ENCODE peak calls at places on chromosome 2, in seven cellular contexts. L is CD8-positive, alpha-beta memory T cell; N is GM04504; J is GM12891; O is lung microvascular endothelial cell; S is psoas muscle; C is germinal center. P is an unnamed sample.
A peak's percentile ranks its signal among the peaks of the same experiment; 100 is the strongest.

GRCh38 chr2:54060000-54060399 is 55.4 kb upstream of the ACYP2 start:
- DNase-seq in S (no peak), C (no peak), L (no peak), O (no peak), J (no peak), N (no peak), P (no peak)

GRCh38 chr2:237364655-237365054 is 49.3 kb downstream of the COL6A3 start:
- DNase-seq in N (no peak), L (no peak), C (no peak), J (no peak), O (no peak), S (no peak), P (no peak)

GRCh38 chr2:57177176-57177575 is 869.4 kb upstream of the VRK2 start:
- DNase-seq in J (no peak), S (no peak), L (no peak), C (no peak), O (no peak), N (peak; percentile 25), P (no peak)

GRCh38 chr2:72124391-72124790 is 23.3 kb downstream of the CYP26B1 start:
- DNase-seq in J (no peak), S (no peak), L (no peak), O (no peak), N (no peak), C (no peak), P (no peak)

GRCh38 chr2:119155633-119156032 is 2.9 kb downstream of the C1QL2 start:
- DNase-seq in N (no peak), O (no peak), J (no peak), C (no peak), S (no peak), L (no peak), P (no peak)

GRCh38 chr2:70939001-70939846 is 3.5 kb downstream of the ATP6V1B1 start:
- DNase-seq in N (no peak), S (no peak), J (no peak), C (no peak), O (no peak), L (peak; percentile 26), P (peak; percentile 50)

GRCh38 chr2:205025580-205026240 is 480.4 kb downstream of the PARD3B start:
- DNase-seq in S (no peak), L (no peak), J (no peak), O (peak; percentile 46), C (no peak), N (no peak), P (no peak)

GRCh38 chr2:121550669-121551068 is 20.0 kb downstream of the RNU4ATAC start:
- DNase-seq in O (no peak), L (no peak), S (no peak), N (no peak), J (no peak), C (no peak), P (no peak)

GRCh38 chr2:38409904-38410167 is 32.8 kb upstream of the ATL2 start:
- DNase-seq in O (no peak), N (no peak), S (no peak), C (no peak), J (no peak), L (no peak), P (no peak)

GRCh38 chr2:213249502-213249901 is 34.8 kb upstream of the SPAG16 start:
- DNase-seq in S (no peak), C (no peak), O (no peak), N (no peak), J (no peak), L (no peak), P (no peak)

GRCh38 chr2:240991378-240992263 is 6.8 kb upstream of the SNED1 start:
- DNase-seq in C (no peak), S (peak; percentile 95), J (no peak), L (peak; percentile 35), O (peak; percentile 99), N (peak; percentile 84), P (peak; percentile 96)

GRCh38 chr2:29317077-29317517 is 201.9 kb downstream of the CLIP4 start:
- DNase-seq in L (no peak), N (no peak), S (no peak), C (no peak), J (peak; percentile 10), O (peak; percentile 83), P (no peak)

GRCh38 chr2:60899230-60899891 is 18.0 kb downstream of the REL start:
- DNase-seq in J (no peak), N (no peak), S (no peak), O (no peak), L (no peak), C (peak; percentile 45), P (no peak)

GRCh38 chr2:19670303-19670702 is 231.5 kb downstream of the TTC32 start:
- DNase-seq in L (no peak), O (no peak), N (no peak), S (no peak), J (no peak), C (no peak), P (no peak)

GRCh38 chr2:96527052-96527964 is 9.2 kb upstream of the ARID5A start:
- DNase-seq in O (peak; percentile 38), C (peak; percentile 44), J (peak; percentile 74), N (no peak), L (peak; percentile 70), S (no peak), P (peak; percentile 82)

GRCh38 chr2:202486351-202486750 is 110.2 kb downstream of the BMPR2 start:
- DNase-seq in O (no peak), L (no peak), S (no peak), C (no peak), J (no peak), N (no peak), P (no peak)

GRCh38 chr2:98736464-98736889 is 5.5 kb upstream of the MGAT4A start:
- DNase-seq in J (no peak), C (no peak), N (no peak), O (peak; percentile 46), L (no peak), S (no peak), P (no peak)

GRCh38 chr2:65602851-65603250 is 170.5 kb upstream of the SPRED2 start:
- DNase-seq in L (no peak), J (no peak), O (no peak), C (no peak), S (no peak), N (no peak), P (no peak)

GRCh38 chr2:207480521-207481034 is 49.2 kb upstream of the CREB1 start:
- DNase-seq in N (no peak), J (no peak), C (no peak), S (no peak), O (no peak), L (no peak), P (no peak)

GRCh38 chr2:188293601-188294482 is 2.2 kb downstream of the GULP1 start:
- DNase-seq in L (no peak), O (peak; percentile 83), J (no peak), S (peak; percentile 55), N (peak; percentile 47), C (no peak), P (peak; percentile 83)

GRCh38 chr2:14749869-14750268 is 117.4 kb downstream of the LRATD1 start:
- DNase-seq in C (no peak), J (no peak), L (no peak), N (no peak), O (no peak), S (no peak), P (no peak)

GRCh38 chr2:127511917-127512316 is 14.4 kb downstream of the IWS1 start:
- DNase-seq in C (no peak), O (peak; percentile 51), N (no peak), J (no peak), L (no peak), S (no peak), P (no peak)

GRCh38 chr2:134131681-134132486 is 122.0 kb upstream of the MGAT5 start:
- DNase-seq in O (no peak), S (no peak), C (no peak), J (no peak), L (no peak), N (no peak), P (no peak)

GRCh38 chr2:228675042-228675441 is 493.6 kb upstream of the SPHKAP start:
- DNase-seq in C (no peak), J (no peak), L (no peak), S (no peak), N (no peak), O (no peak), P (no peak)

GRCh38 chr2:191690327-191690726 is 12.4 kb downstream of the NABP1 start:
- DNase-seq in N (no peak), C (no peak), J (no peak), L (no peak), S (no peak), O (no peak), P (no peak)

GRCh38 chr2:172408143-172408766 is 19.1 kb upstream of the ITGA6 start:
- DNase-seq in N (no peak), S (no peak), L (no peak), J (no peak), O (peak; percentile 60), C (no peak), P (no peak)

P was measured in posterior vena cava.